ENCODE peak calls at places on chromosomes 1 and 21, in five cellular contexts. One of them, this sample, is unnamed.

GRCh38 chr1:12475947-12476346 is 142.1 kb downstream of the DHRS3 start:
- DNase-seq in GM12878: no peak
- DNase-seq in HepG2: peak; percentile 55
- DNase-seq in HCT116: no peak
- DNase-seq in K562: no peak
- DNase-seq in this sample: peak; percentile 53

GRCh38 chr1:153617677-153618076 is 1.6 kb upstream of the S100A14 start:
- DNase-seq in K562: peak; percentile 65
- DNase-seq in HepG2: no peak
- DNase-seq in HCT116: peak; percentile 57
- DNase-seq in GM12878: no peak
- DNase-seq in this sample: no peak

GRCh38 chr1:116409751-116410182 is 36.7 kb downstream of the ATP1A1 start:
- DNase-seq in GM12878: no peak
- DNase-seq in HepG2: no peak
- DNase-seq in HCT116: no peak
- DNase-seq in K562: no peak
- DNase-seq in this sample: no peak

GRCh38 chr1:34950428-34950827 is 21.0 kb upstream of the DLGAP3 start:
- DNase-seq in HCT116: no peak
- DNase-seq in GM12878: no peak
- DNase-seq in K562: no peak
- DNase-seq in HepG2: no peak
- DNase-seq in this sample: no peak

GRCh38 chr1:31763671-31764306 is 351 bp downstream of the ADGRB2 start:
- DNase-seq in K562: no peak
- DNase-seq in GM12878: no peak
- DNase-seq in HCT116: no peak
- DNase-seq in HepG2: no peak
- DNase-seq in this sample: no peak

GRCh38 chr1:9920606-9921005 is 10.5 kb upstream of the CTNNBIP1 start:
- DNase-seq in HepG2: no peak
- DNase-seq in K562: no peak
- DNase-seq in GM12878: no peak
- DNase-seq in HCT116: no peak
- DNase-seq in this sample: no peak

GRCh38 chr21:15534450-15534886 is 195.3 kb upstream of the USP25 start:
- DNase-seq in HCT116: no peak
- DNase-seq in K562: no peak
- DNase-seq in HepG2: no peak
- DNase-seq in GM12878: no peak
- DNase-seq in this sample: no peak

GRCh38 chr1:176416777-176417176 is 46.2 kb upstream of the PAPPA2 start:
- DNase-seq in HCT116: no peak
- DNase-seq in GM12878: no peak
- DNase-seq in HepG2: no peak
- DNase-seq in K562: no peak
- DNase-seq in this sample: no peak

GRCh38 chr1:96710708-96711477 is 10.7 kb upstream of the PTBP2 start:
- DNase-seq in GM12878: no peak
- DNase-seq in HCT116: no peak
- DNase-seq in K562: no peak
- DNase-seq in HepG2: no peak
- DNase-seq in this sample: no peak

GRCh38 chr1:236893626-236894545 is 98.8 kb downstream of the MTR start:
- DNase-seq in GM12878: no peak
- DNase-seq in K562: no peak
- DNase-seq in HCT116: no peak
- DNase-seq in HepG2: no peak
- DNase-seq in this sample: peak; percentile 37

GRCh38 chr1:54409156-54410142 is 3.3 kb upstream of the SSBP3 start:
- DNase-seq in HCT116: no peak
- DNase-seq in K562: peak; percentile 77
- DNase-seq in HepG2: no peak
- DNase-seq in GM12878: peak; percentile 48
- DNase-seq in this sample: no peak

GRCh38 chr1:37721565-37721964 is 29.2 kb downstream of the CDCA8 start:
- DNase-seq in HCT116: no peak
- DNase-seq in GM12878: no peak
- DNase-seq in HepG2: no peak
- DNase-seq in K562: no peak
- DNase-seq in this sample: no peak

GRCh38 chr1:43634729-43635128 is 15.2 kb upstream of the KDM4A start:
- DNase-seq in K562: no peak
- DNase-seq in GM12878: no peak
- DNase-seq in HCT116: no peak
- DNase-seq in HepG2: no peak
- DNase-seq in this sample: no peak

GRCh38 chr1:192984058-192984457 is 75.1 kb downstream of the UCHL5 start:
- DNase-seq in HCT116: no peak
- DNase-seq in GM12878: no peak
- DNase-seq in HepG2: no peak
- DNase-seq in K562: no peak
- DNase-seq in this sample: no peak

GRCh38 chr1:230103341-230104173 is 36.5 kb downstream of the GALNT2 start:
- DNase-seq in GM12878: no peak
- DNase-seq in HepG2: no peak
- DNase-seq in HCT116: no peak
- DNase-seq in K562: no peak
- DNase-seq in this sample: no peak

GRCh38 chr1:159771501-159771900 is 9.3 kb upstream of the DUSP23 start:
- DNase-seq in HepG2: no peak
- DNase-seq in GM12878: no peak
- DNase-seq in HCT116: no peak
- DNase-seq in K562: no peak
- DNase-seq in this sample: no peak

GRCh38 chr1:241412646-241413045 is 55.6 kb upstream of the RGS7 start:
- DNase-seq in HepG2: no peak
- DNase-seq in K562: no peak
- DNase-seq in HCT116: no peak
- DNase-seq in GM12878: no peak
- DNase-seq in this sample: no peak

GRCh38 chr1:201429771-201430501 is 8.4 kb upstream of the TNNI1 start:
- DNase-seq in HepG2: no peak
- DNase-seq in GM12878: no peak
- DNase-seq in K562: no peak
- DNase-seq in HCT116: no peak
- DNase-seq in this sample: no peak

GRCh38 chr1:66331641-66332523 is 202.1 kb upstream of the SGIP1 start:
- DNase-seq in K562: no peak
- DNase-seq in HCT116: no peak
- DNase-seq in HepG2: no peak
- DNase-seq in GM12878: no peak
- DNase-seq in this sample: peak; percentile 38

GRCh38 chr1:218475699-218476098 is 130.6 kb downstream of the TGFB2 start:
- DNase-seq in GM12878: no peak
- DNase-seq in HCT116: no peak
- DNase-seq in K562: no peak
- DNase-seq in HepG2: no peak
- DNase-seq in this sample: no peak

GRCh38 chr21:46122758-46123683 is 25.1 kb downstream of the COL6A2 start:
- DNase-seq in HepG2: no peak
- DNase-seq in GM12878: no peak
- DNase-seq in HCT116: no peak
- DNase-seq in K562: no peak
- DNase-seq in this sample: no peak

GRCh38 chr1:101566883-101567538 is 330.2 kb downstream of the S1PR1 start:
- DNase-seq in HCT116: no peak
- DNase-seq in K562: no peak
- DNase-seq in GM12878: no peak
- DNase-seq in HepG2: no peak
- DNase-seq in this sample: no peak

GRCh38 chr1:19818324-19818723 is 3.2 kb upstream of the RNF186 start:
- DNase-seq in GM12878: no peak
- DNase-seq in HepG2: no peak
- DNase-seq in K562: no peak
- DNase-seq in HCT116: no peak
- DNase-seq in this sample: no peak

GRCh38 chr21:44444286-44444931 is 10.9 kb upstream of the LRRC3 start:
- DNase-seq in HCT116: peak; percentile 36
- DNase-seq in K562: peak; percentile 44
- DNase-seq in HepG2: peak; percentile 66
- DNase-seq in GM12878: no peak
- DNase-seq in this sample: no peak

GRCh38 chr1:214067853-214068703 is 80.3 kb downstream of the PROX1 start:
- DNase-seq in GM12878: no peak
- DNase-seq in HepG2: peak; percentile 74
- DNase-seq in HCT116: no peak
- DNase-seq in K562: no peak
- DNase-seq in this sample: no peak

GRCh38 chr1:169108897-169109560 is 2.5 kb downstream of the ATP1B1 start:
- DNase-seq in K562: no peak
- DNase-seq in GM12878: no peak
- DNase-seq in HCT116: no peak
- DNase-seq in HepG2: peak; percentile 71
- DNase-seq in this sample: peak; percentile 82

GRCh38 chr21:26164311-26164710 is 6.3 kb downstream of the APP start:
- DNase-seq in K562: no peak
- DNase-seq in HepG2: no peak
- DNase-seq in GM12878: no peak
- DNase-seq in HCT116: no peak
- DNase-seq in this sample: no peak

GRCh38 chr21:26162081-26162480 is 8.5 kb downstream of the APP start:
- DNase-seq in HCT116: no peak
- DNase-seq in K562: no peak
- DNase-seq in GM12878: no peak
- DNase-seq in HepG2: no peak
- DNase-seq in this sample: no peak

GRCh38 chr21:26169061-26169610 is 1.4 kb downstream of the APP start:
- DNase-seq in HepG2: peak; percentile 41
- DNase-seq in K562: no peak
- DNase-seq in HCT116: peak; percentile 29
- DNase-seq in GM12878: peak; percentile 24
- DNase-seq in this sample: peak; percentile 78

GRCh38 chr21:26167593-26167992 is 3.0 kb downstream of the APP start:
- DNase-seq in HepG2: no peak
- DNase-seq in HCT116: no peak
- DNase-seq in K562: no peak
- DNase-seq in GM12878: no peak
- DNase-seq in this sample: no peak

DNA sequence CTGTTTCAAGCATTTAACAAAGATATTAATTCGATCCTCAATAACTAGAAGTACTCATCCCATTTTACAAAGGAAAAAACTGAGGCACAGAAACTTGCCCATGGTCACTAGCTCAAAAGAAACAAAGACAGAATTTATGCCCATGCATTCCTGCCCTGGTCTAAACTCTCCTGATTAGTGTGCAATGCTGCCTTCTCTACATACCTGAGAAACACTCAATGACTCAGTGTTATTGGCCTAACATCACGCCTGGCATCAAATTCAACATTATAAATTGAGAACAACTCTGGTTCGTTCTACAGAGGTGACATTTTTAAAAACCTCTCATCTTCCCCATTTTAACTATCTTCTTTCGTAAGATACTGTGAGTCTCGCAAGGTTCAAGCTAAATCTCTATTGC is 5.2 kb downstream of the APP start:
- DNase-seq in GM12878: no peak
- DNase-seq in HCT116: no peak
- DNase-seq in K562: no peak
- DNase-seq in HepG2: no peak
- DNase-seq in this sample: no peak
- TF ChIP-seq JUND in GM12878: no peak
- TF ChIP-seq JUND in HCT116: no peak
- TF ChIP-seq JUND in K562: no peak
- TF ChIP-seq JUND in HepG2: no peak
- TF ChIP-seq JUND in this sample: no peak

GRCh38 chr21:10272216-10272615 is 249.2 kb upstream of the TPTE start:
- DNase-seq in GM12878: no peak
- DNase-seq in HCT116: no peak
- DNase-seq in HepG2: peak; percentile 9
- DNase-seq in K562: no peak
- DNase-seq in this sample: no peak
- TF ChIP-seq JUND in GM12878: no peak
- TF ChIP-seq JUND in HCT116: no peak
- TF ChIP-seq JUND in HepG2: no peak
- TF ChIP-seq JUND in K562: no peak
- TF ChIP-seq JUND in this sample: no peak

DNA sequence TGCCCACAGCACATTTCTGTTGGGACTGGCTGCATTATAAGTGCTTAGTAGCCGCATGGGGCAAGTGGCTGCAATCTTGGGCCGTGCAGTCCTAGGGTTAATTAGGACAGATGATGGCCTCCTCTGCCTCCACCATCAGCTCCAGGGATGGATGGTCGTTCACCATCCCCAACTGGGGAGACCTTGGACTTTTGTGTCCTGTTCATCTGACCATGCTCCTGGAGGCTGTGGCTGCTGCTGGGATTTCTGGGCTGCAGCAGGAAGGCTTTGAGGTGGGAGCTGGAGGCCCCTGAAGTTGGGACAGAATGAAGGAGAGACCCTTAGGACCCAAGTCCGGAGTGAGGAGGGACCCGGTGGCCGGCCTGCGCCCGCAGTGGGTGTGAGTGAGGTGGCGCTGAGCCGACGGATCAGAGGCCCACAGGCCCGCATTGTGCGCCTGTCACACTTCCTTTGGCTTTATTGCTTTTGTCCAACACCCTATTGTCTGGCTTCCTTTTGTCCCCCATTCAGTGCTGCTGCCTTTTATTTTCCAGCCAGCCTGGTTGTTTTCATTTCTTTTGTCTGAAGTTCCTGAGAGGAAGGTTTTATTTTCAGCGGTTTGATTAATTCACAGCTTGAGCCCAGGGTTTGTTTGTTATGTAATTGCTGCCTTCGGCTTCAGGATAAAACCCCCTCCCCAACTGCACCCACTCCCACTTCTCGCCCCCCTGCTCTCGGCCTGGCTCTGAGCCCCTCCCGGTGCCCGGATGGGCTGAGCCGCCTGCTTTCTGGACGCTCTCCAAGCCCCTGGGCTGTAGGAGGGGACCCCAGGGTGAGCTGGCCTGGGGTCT is 35.6 kb downstream of the SOX13 start:
- DNase-seq in HCT116: no peak
- DNase-seq in K562: no peak
- DNase-seq in GM12878: no peak
- DNase-seq in HepG2: no peak
- DNase-seq in this sample: no peak
- TF ChIP-seq JUND in HCT116: no peak
- TF ChIP-seq JUND in K562: no peak
- TF ChIP-seq JUND in GM12878: no peak
- TF ChIP-seq JUND in HepG2: no peak
- TF ChIP-seq JUND in this sample: no peak

GRCh38 chr1:217273866-217274265 is 357.0 kb downstream of the GPATCH2 start:
- DNase-seq in HepG2: no peak
- DNase-seq in HCT116: no peak
- DNase-seq in K562: no peak
- DNase-seq in GM12878: no peak
- DNase-seq in this sample: no peak
- TF ChIP-seq JUND in HepG2: no peak
- TF ChIP-seq JUND in HCT116: no peak
- TF ChIP-seq JUND in K562: no peak
- TF ChIP-seq JUND in GM12878: no peak
- TF ChIP-seq JUND in this sample: no peak

This sample was measured in T47D.